ENCODE peak calls at places on chromosomes 1 and 21, in six cellular contexts. P, Y, T, N, F and O are unnamed samples.

GRCh38 chr1:221161571-221162041 is 282.4 kb downstream of the HLX start:
- DNase-seq in P (peak), F (no peak), N (no peak), T (peak), Y (no peak), O (no peak)

GRCh38 chr1:63615809-63616420 is 22.7 kb downstream of the PGM1 start:
- DNase-seq in P (peak), F (peak), N (peak), T (peak), Y (no peak), O (no peak)

GRCh38 chr1:59688976-59689375 is 125.8 kb upstream of the HOOK1 start:
- DNase-seq in T (no peak), F (no peak), P (no peak), N (no peak), Y (no peak), O (no peak)

GRCh38 chr1:112708489-112708888 is 1.6 kb upstream of the RHOC start:
- DNase-seq in N (no peak), Y (no peak), P (no peak), T (no peak), F (no peak), O (no peak)

GRCh38 chr1:209086486-209087192 is 496.9 kb upstream of the CAMK1G start:
- DNase-seq in Y (no peak), N (no peak), F (no peak), T (no peak), P (no peak), O (no peak)

GRCh38 chr21:35395728-35396127 is 346.6 kb upstream of the RUNX1 start:
- DNase-seq in P (peak), F (no peak), T (no peak), Y (no peak), N (no peak), O (no peak)

GRCh38 chr1:11596295-11596694 is 57.9 kb downstream of the FBXO2 start:
- DNase-seq in P (no peak), F (no peak), T (no peak), Y (no peak), N (no peak), O (no peak)

GRCh38 chr1:172450524-172450885 is 6.6 kb upstream of the PIGC start:
- DNase-seq in T (no peak), Y (peak), F (no peak), N (no peak), P (no peak), O (no peak)

GRCh38 chr1:8027748-8028631 is 1.9 kb upstream of the ERRFI1 start:
- DNase-seq in Y (no peak), T (peak), F (no peak), P (peak), N (no peak), O (no peak)

GRCh38 chr1:166933633-166934032 is 41.7 kb downstream of the ILDR2 start:
- DNase-seq in P (no peak), T (no peak), N (no peak), F (no peak), Y (no peak), O (no peak)

GRCh38 chr1:35568975-35569395 is 4.1 kb upstream of the TFAP2E start:
- DNase-seq in Y (no peak), P (peak), F (peak), T (peak), N (no peak), O (peak)

GRCh38 chr1:63821650-63822049 is 47.8 kb downstream of the ROR1 start:
- DNase-seq in F (no peak), N (no peak), P (peak), Y (no peak), T (peak), O (no peak)

GRCh38 chr1:56360021-56360420 is 219.3 kb downstream of the PLPP3 start:
- DNase-seq in F (no peak), P (peak), T (peak), Y (no peak), N (no peak), O (no peak)

DNA sequence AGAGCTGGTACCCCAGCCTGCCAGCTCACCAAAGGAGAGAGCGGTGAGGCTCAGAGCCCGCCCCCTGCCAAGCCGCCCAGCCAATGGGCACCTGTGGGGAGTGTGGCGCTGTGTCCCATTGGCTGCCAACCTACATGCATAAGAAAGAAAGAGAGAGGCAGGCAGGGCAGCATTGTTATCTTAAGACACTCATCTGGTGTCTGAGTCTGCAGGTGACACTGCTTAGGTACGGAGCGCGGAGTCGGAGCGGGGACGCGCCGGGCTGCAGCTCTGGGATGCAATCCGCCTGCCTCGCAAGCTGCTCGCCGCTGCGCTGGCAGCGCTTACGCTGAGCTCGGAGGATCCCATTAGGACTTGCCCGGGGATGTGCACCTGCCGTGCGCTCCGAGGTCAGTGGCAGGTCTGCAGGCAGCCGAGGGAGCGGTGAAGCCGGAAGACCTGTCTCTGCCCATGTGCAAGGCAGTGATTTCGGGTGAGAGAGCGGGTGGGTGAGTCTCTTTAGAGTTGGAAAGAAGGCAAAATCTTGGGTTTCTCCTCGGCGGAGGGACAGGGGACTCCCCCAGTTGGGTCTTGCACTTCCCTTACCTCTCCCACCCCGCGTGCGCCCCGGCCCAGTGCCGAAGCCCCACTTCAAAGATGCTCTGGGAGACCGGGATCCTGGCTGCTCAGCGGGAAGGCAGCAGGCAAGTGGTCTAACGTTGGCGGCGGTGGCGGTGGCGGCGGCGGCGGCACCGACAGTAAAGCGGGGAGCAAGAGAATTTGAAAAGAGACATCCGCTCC is at the start of gene BRINP2:
- DNase-seq in Y (peak), T (peak), N (peak), P (peak), F (peak), O (peak)
- TF ChIP-seq CTCF in Y (no peak), T (no peak), N (no peak), P (no peak), F (no peak), O (no peak)

DNA sequence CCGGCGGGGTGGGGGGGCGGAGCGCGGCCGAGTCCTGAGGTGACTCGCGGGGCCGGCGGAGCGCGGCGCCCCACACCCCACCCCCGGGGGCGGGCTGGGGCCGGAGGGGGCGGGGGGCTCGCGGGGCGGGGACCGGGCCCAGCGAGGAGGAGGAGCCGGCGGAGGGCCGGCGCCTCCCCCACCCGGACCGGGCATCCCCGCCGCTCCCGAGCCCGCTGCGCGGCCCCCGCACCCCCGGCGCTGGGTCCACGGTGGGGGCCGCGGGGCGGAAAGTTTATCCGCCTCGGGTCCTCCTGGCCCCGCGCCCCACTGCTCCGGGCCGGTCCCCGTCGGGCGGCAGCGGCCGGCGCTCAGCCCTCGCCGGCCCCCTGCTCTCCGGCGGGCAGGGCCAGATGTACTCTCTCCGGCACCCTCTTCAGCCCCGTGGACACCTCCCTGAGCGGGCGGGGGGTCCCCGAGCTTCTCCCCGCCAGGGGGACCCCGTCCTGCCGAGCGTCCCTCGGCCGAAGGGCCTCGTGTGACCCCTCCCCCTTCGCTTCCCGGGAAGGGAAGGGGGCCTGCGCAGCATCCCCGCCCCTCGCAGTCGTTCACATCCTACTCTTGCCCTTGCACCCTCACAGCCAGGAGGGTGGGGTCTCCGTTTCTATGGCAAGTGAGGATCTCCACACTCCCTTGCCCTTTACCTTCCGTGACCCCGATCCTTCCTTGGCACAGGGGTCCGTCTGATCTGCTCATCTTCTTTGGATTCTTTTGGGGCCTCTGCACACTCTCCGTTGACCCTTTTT is 659 bp downstream of the CAMTA1 start:
- DNase-seq in Y (peak), P (peak), F (peak), T (peak), N (no peak), O (peak)
- TF ChIP-seq CTCF in Y (no peak), P (peak), F (no peak), T (peak), N (no peak), O (no peak)

GRCh38 chr1:66732407-66733166 is 19.7 kb upstream of the DYNLT5 start:
- DNase-seq in Y (no peak), T (no peak), F (no peak), P (peak), N (no peak), O (no peak)

GRCh38 chr1:66729130-66729922 is 22.9 kb upstream of the DYNLT5 start:
- DNase-seq in P (no peak), Y (no peak), F (no peak), T (no peak), N (no peak), O (no peak)

GRCh38 chr1:66731462-66731861 is 20.8 kb upstream of the DYNLT5 start:
- DNase-seq in Y (no peak), T (no peak), N (no peak), F (no peak), P (no peak), O (no peak)

GRCh38 chr1:66730462-66730861 is 21.8 kb upstream of the DYNLT5 start:
- DNase-seq in F (no peak), P (no peak), T (no peak), Y (no peak), N (no peak), O (no peak)

DNA sequence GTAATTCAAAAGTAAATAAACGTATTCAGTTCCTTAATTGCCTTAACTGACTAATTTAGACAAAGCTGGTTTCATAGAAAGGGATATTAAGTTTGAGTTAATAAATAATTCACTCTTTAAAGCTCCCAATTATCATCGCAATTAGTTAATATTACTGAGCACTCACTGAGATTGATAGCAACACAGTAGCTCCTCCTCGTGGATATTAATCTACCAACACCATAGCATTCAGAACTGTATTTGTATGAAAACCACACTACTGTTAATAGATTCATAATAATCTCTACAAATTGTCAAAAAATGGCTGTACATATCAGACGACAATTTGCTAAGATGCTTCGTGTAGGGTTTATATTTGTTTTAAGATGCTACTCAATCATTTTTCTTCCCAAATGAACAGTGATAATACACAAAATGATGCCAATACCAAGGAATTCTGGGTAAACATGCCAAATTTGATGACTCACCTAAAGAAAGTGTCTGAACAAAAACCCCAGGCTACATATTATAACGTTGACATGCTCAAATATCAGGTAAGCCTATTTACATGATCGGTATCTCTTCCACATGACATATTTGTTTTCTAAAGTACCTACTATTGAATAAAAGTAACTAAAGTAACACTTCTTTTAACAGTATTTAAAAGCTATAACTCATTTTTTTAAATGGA is 18.8 kb upstream of the DYNLT5 start:
- DNase-seq in P (no peak), F (no peak), N (no peak), Y (no peak), T (no peak), O (no peak)
- TF ChIP-seq CTCF in P (no peak), F (no peak), N (no peak), Y (no peak), T (no peak), O (no peak)

DNA sequence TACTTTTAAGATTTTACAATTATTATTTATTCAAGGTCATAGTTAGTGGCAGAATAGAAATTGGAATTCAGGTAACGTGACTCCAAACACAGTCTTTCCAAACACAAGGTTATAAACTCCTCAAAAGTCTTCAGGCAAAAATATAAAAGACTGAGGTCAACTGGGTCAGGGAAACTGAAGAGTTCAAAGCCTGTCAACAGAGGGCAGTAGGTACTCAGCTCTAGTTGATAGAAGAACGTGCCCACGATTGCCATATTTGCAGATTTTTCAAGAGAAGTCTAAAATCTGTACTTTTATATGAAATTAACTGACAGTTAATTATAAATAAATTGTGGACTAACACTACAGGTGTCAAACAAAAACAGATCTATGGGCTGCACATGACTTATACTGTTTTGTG is 135.0 kb downstream of the LHX4 start:
- DNase-seq in N (no peak), F (no peak), P (no peak), Y (no peak), T (no peak), O (no peak)
- TF ChIP-seq CTCF in N (no peak), F (no peak), P (no peak), Y (no peak), T (peak), O (no peak)